ENCODE peak calls at places on chromosomes 2 and 18, in ten cellular contexts. One of them, this sample, is unnamed.

GRCh38 chr2:55232863-55233657 is 572 bp downstream of the RPS27A start:
- DNase-seq in A549: no peak
- DNase-seq in astrocyte of the spinal cord: peak; percentile 26
- DNase-seq in Peyer's patch: no peak
- DNase-seq in fibroblast of mammary gland: no peak
- DNase-seq in left lung: peak; percentile 83
- DNase-seq in Calu3: peak; percentile 25
- DNase-seq in RWPE1: peak; percentile 12
- DNase-seq in type B pancreatic cell: no peak
- DNase-seq in endothelial cell: peak; percentile 29
- DNase-seq in this sample: peak; percentile 31

GRCh38 chr2:216349366-216349765 is 22.9 kb downstream of the MARCHF4 start:
- DNase-seq in A549: no peak
- DNase-seq in astrocyte of the spinal cord: no peak
- DNase-seq in Peyer's patch: no peak
- DNase-seq in fibroblast of mammary gland: no peak
- DNase-seq in left lung: no peak
- DNase-seq in Calu3: no peak
- DNase-seq in RWPE1: no peak
- DNase-seq in type B pancreatic cell: no peak
- DNase-seq in endothelial cell: no peak
- DNase-seq in this sample: no peak

GRCh38 chr2:10835052-10835970 is 22.7 kb upstream of the PDIA6 start:
- DNase-seq in A549: peak; percentile 81
- DNase-seq in astrocyte of the spinal cord: peak; percentile 24
- DNase-seq in Peyer's patch: peak; percentile 62
- DNase-seq in fibroblast of mammary gland: peak; percentile 33
- DNase-seq in left lung: peak; percentile 92
- DNase-seq in Calu3: peak; percentile 95
- DNase-seq in RWPE1: peak; percentile 65
- DNase-seq in type B pancreatic cell: peak; percentile 86
- DNase-seq in endothelial cell: peak; percentile 93
- DNase-seq in this sample: peak; percentile 71

GRCh38 chr18:43007365-43007764 is 108.1 kb downstream of the RIT2 start:
- DNase-seq in A549: no peak
- DNase-seq in astrocyte of the spinal cord: no peak
- DNase-seq in Peyer's patch: no peak
- DNase-seq in fibroblast of mammary gland: no peak
- DNase-seq in left lung: no peak
- DNase-seq in Calu3: no peak
- DNase-seq in RWPE1: no peak
- DNase-seq in type B pancreatic cell: no peak
- DNase-seq in endothelial cell: no peak
- DNase-seq in this sample: no peak

GRCh38 chr18:10938241-10938640 is 211.1 kb downstream of the PIEZO2 start:
- DNase-seq in A549: no peak
- DNase-seq in astrocyte of the spinal cord: no peak
- DNase-seq in Peyer's patch: no peak
- DNase-seq in fibroblast of mammary gland: no peak
- DNase-seq in left lung: no peak
- DNase-seq in Calu3: no peak
- DNase-seq in RWPE1: no peak
- DNase-seq in type B pancreatic cell: no peak
- DNase-seq in endothelial cell: no peak
- DNase-seq in this sample: no peak

GRCh38 chr2:220106065-220106464 is 478.6 kb downstream of the SLC4A3 start:
- DNase-seq in A549: no peak
- DNase-seq in astrocyte of the spinal cord: no peak
- DNase-seq in Peyer's patch: no peak
- DNase-seq in fibroblast of mammary gland: peak; percentile 14
- DNase-seq in left lung: no peak
- DNase-seq in Calu3: no peak
- DNase-seq in RWPE1: no peak
- DNase-seq in type B pancreatic cell: no peak
- DNase-seq in endothelial cell: no peak
- DNase-seq in this sample: no peak

GRCh38 chr2:217510790-217511291 is 492.0 kb downstream of the TNS1 start:
- DNase-seq in A549: peak; percentile 69
- DNase-seq in astrocyte of the spinal cord: peak; percentile 85
- DNase-seq in Peyer's patch: peak; percentile 21
- DNase-seq in fibroblast of mammary gland: peak; percentile 90
- DNase-seq in left lung: peak; percentile 46
- DNase-seq in Calu3: peak; percentile 76
- DNase-seq in RWPE1: peak; percentile 73
- DNase-seq in type B pancreatic cell: peak; percentile 66
- DNase-seq in endothelial cell: peak; percentile 70
- DNase-seq in this sample: peak; percentile 62

GRCh38 chr2:106184394-106184793 is 9.7 kb downstream of the UXS1 start:
- DNase-seq in A549: no peak
- DNase-seq in astrocyte of the spinal cord: no peak
- DNase-seq in Peyer's patch: no peak
- DNase-seq in fibroblast of mammary gland: no peak
- DNase-seq in left lung: no peak
- DNase-seq in Calu3: no peak
- DNase-seq in RWPE1: no peak
- DNase-seq in type B pancreatic cell: no peak
- DNase-seq in endothelial cell: no peak
- DNase-seq in this sample: no peak

GRCh38 chr2:121246704-121247255 is 38.2 kb downstream of the TFCP2L1 start:
- DNase-seq in A549: no peak
- DNase-seq in astrocyte of the spinal cord: no peak
- DNase-seq in Peyer's patch: no peak
- DNase-seq in fibroblast of mammary gland: no peak
- DNase-seq in left lung: no peak
- DNase-seq in Calu3: no peak
- DNase-seq in RWPE1: no peak
- DNase-seq in type B pancreatic cell: no peak
- DNase-seq in endothelial cell: no peak
- DNase-seq in this sample: no peak

GRCh38 chr18:71831039-71831438 is 713.1 kb downstream of the CBLN2 start:
- DNase-seq in A549: no peak
- DNase-seq in astrocyte of the spinal cord: peak; percentile 37
- DNase-seq in Peyer's patch: no peak
- DNase-seq in fibroblast of mammary gland: peak; percentile 23
- DNase-seq in left lung: no peak
- DNase-seq in Calu3: peak; percentile 32
- DNase-seq in RWPE1: no peak
- DNase-seq in type B pancreatic cell: no peak
- DNase-seq in endothelial cell: no peak
- DNase-seq in this sample: no peak

GRCh38 chr18:44654555-44654954 is 26.1 kb upstream of the SETBP1 start:
- DNase-seq in A549: no peak
- DNase-seq in astrocyte of the spinal cord: peak; percentile 79
- DNase-seq in Peyer's patch: no peak
- DNase-seq in fibroblast of mammary gland: peak; percentile 54
- DNase-seq in left lung: no peak
- DNase-seq in Calu3: peak; percentile 35
- DNase-seq in RWPE1: peak; percentile 67
- DNase-seq in type B pancreatic cell: no peak
- DNase-seq in endothelial cell: no peak
- DNase-seq in this sample: no peak

GRCh38 chr2:179165356-179166000 is 99.2 kb downstream of the SESTD1 start:
- DNase-seq in A549: no peak
- DNase-seq in astrocyte of the spinal cord: peak; percentile 16
- DNase-seq in Peyer's patch: no peak
- DNase-seq in fibroblast of mammary gland: no peak
- DNase-seq in left lung: no peak
- DNase-seq in Calu3: no peak
- DNase-seq in RWPE1: no peak
- DNase-seq in type B pancreatic cell: no peak
- DNase-seq in endothelial cell: no peak
- DNase-seq in this sample: no peak

GRCh38 chr18:71114550-71115210 is 825.8 kb downstream of the SOCS6 start:
- DNase-seq in A549: no peak
- DNase-seq in astrocyte of the spinal cord: no peak
- DNase-seq in Peyer's patch: no peak
- DNase-seq in fibroblast of mammary gland: no peak
- DNase-seq in left lung: no peak
- DNase-seq in Calu3: no peak
- DNase-seq in RWPE1: no peak
- DNase-seq in type B pancreatic cell: no peak
- DNase-seq in endothelial cell: no peak
- DNase-seq in this sample: no peak

GRCh38 chr2:45723857-45724256 is 72.4 kb downstream of the PRKCE start:
- DNase-seq in A549: no peak
- DNase-seq in astrocyte of the spinal cord: no peak
- DNase-seq in Peyer's patch: no peak
- DNase-seq in fibroblast of mammary gland: no peak
- DNase-seq in left lung: no peak
- DNase-seq in Calu3: no peak
- DNase-seq in RWPE1: no peak
- DNase-seq in type B pancreatic cell: no peak
- DNase-seq in endothelial cell: no peak
- DNase-seq in this sample: no peak

GRCh38 chr2:136168605-136169210 is 50.8 kb upstream of the CXCR4 start:
- DNase-seq in A549: no peak
- DNase-seq in astrocyte of the spinal cord: no peak
- DNase-seq in Peyer's patch: no peak
- DNase-seq in fibroblast of mammary gland: no peak
- DNase-seq in left lung: no peak
- DNase-seq in Calu3: no peak
- DNase-seq in RWPE1: no peak
- DNase-seq in type B pancreatic cell: no peak
- DNase-seq in endothelial cell: peak; percentile 16
- DNase-seq in this sample: no peak

GRCh38 chr2:191892391-191892790 is 45.5 kb upstream of the CAVIN2 start:
- DNase-seq in A549: no peak
- DNase-seq in astrocyte of the spinal cord: peak; percentile 53
- DNase-seq in Peyer's patch: no peak
- DNase-seq in fibroblast of mammary gland: peak; percentile 97
- DNase-seq in left lung: no peak
- DNase-seq in Calu3: no peak
- DNase-seq in RWPE1: no peak
- DNase-seq in type B pancreatic cell: no peak
- DNase-seq in endothelial cell: no peak
- DNase-seq in this sample: no peak

GRCh38 chr2:241000831-241001321 is 2.5 kb downstream of the SNED1 start:
- DNase-seq in A549: no peak
- DNase-seq in astrocyte of the spinal cord: no peak
- DNase-seq in Peyer's patch: no peak
- DNase-seq in fibroblast of mammary gland: no peak
- DNase-seq in left lung: no peak
- DNase-seq in Calu3: no peak
- DNase-seq in RWPE1: no peak
- DNase-seq in type B pancreatic cell: peak; percentile 68
- DNase-seq in endothelial cell: no peak
- DNase-seq in this sample: peak; percentile 17

GRCh38 chr2:118046628-118047210 is 32.8 kb upstream of the CCDC93 start:
- DNase-seq in A549: peak; percentile 18
- DNase-seq in astrocyte of the spinal cord: peak; percentile 66
- DNase-seq in Peyer's patch: no peak
- DNase-seq in fibroblast of mammary gland: peak; percentile 67
- DNase-seq in left lung: no peak
- DNase-seq in Calu3: no peak
- DNase-seq in RWPE1: peak; percentile 48
- DNase-seq in type B pancreatic cell: no peak
- DNase-seq in endothelial cell: no peak
- DNase-seq in this sample: no peak

GRCh38 chr2:181738483-181739015 is 58.2 kb upstream of the NEUROD1 start:
- DNase-seq in A549: no peak
- DNase-seq in astrocyte of the spinal cord: no peak
- DNase-seq in Peyer's patch: no peak
- DNase-seq in fibroblast of mammary gland: no peak
- DNase-seq in left lung: no peak
- DNase-seq in Calu3: no peak
- DNase-seq in RWPE1: no peak
- DNase-seq in type B pancreatic cell: no peak
- DNase-seq in endothelial cell: no peak
- DNase-seq in this sample: no peak
- TF ChIP-seq CTCF in A549: no peak
- TF ChIP-seq CTCF in astrocyte of the spinal cord: no peak
- TF ChIP-seq CTCF in Peyer's patch: no peak
- TF ChIP-seq CTCF in fibroblast of mammary gland: no peak
- TF ChIP-seq CTCF in left lung: no peak
- TF ChIP-seq CTCF in Calu3: no peak
- TF ChIP-seq CTCF in RWPE1: no peak
- TF ChIP-seq CTCF in type B pancreatic cell: no peak
- TF ChIP-seq CTCF in endothelial cell: no peak
- TF ChIP-seq CTCF in this sample: no peak

GRCh38 chr18:25062720-25063119 is 289.2 kb downstream of the ZNF521 start:
- DNase-seq in A549: no peak
- DNase-seq in astrocyte of the spinal cord: no peak
- DNase-seq in Peyer's patch: no peak
- DNase-seq in fibroblast of mammary gland: no peak
- DNase-seq in left lung: no peak
- DNase-seq in Calu3: no peak
- DNase-seq in RWPE1: no peak
- DNase-seq in type B pancreatic cell: no peak
- DNase-seq in endothelial cell: no peak
- DNase-seq in this sample: no peak
- TF ChIP-seq CTCF in A549: no peak
- TF ChIP-seq CTCF in astrocyte of the spinal cord: no peak
- TF ChIP-seq CTCF in Peyer's patch: no peak
- TF ChIP-seq CTCF in fibroblast of mammary gland: peak; percentile 6
- TF ChIP-seq CTCF in left lung: no peak
- TF ChIP-seq CTCF in Calu3: no peak
- TF ChIP-seq CTCF in RWPE1: no peak
- TF ChIP-seq CTCF in type B pancreatic cell: no peak
- TF ChIP-seq CTCF in endothelial cell: no peak
- TF ChIP-seq CTCF in this sample: no peak

DNA sequence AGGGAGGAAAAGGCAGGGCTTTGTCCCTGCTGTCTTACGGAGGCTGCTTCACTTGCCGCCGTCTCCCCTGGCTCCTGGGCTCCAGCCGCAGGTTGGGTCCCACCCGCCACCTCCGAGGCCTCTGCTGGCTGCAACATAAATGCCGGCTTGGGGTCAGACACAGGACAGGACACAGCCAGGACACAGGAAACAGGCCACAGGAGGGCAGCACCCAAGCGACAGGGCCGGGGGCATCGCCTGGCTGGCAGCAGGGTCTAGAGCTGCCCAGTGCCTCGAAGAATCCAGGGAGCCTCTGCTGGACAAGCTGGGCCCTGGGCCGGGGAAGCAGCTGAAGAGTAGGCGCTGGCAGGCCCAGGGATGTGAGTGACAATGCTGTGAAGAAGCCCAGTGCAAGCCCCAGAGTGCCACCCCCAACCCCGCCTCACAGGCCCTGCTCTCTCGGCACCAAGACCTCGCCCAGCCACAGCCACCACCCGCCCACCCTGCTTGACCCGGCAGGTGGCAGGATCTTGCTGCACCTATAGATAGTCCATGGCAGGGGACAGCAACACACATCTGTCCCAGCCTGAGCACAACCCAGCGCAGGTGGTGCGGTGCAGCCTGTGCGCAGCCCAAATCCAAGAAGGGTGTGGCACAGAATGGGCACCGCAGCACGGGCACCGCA is 55.7 kb downstream of the BIN1 start:
- DNase-seq in A549: no peak
- DNase-seq in astrocyte of the spinal cord: no peak
- DNase-seq in Peyer's patch: no peak
- DNase-seq in fibroblast of mammary gland: no peak
- DNase-seq in left lung: peak; percentile 71
- DNase-seq in Calu3: no peak
- DNase-seq in RWPE1: no peak
- DNase-seq in type B pancreatic cell: no peak
- DNase-seq in endothelial cell: no peak
- DNase-seq in this sample: no peak
- TF ChIP-seq CTCF in A549: peak; percentile 15
- TF ChIP-seq CTCF in astrocyte of the spinal cord: peak; percentile 9
- TF ChIP-seq CTCF in Peyer's patch: no peak
- TF ChIP-seq CTCF in fibroblast of mammary gland: no peak
- TF ChIP-seq CTCF in left lung: no peak
- TF ChIP-seq CTCF in Calu3: no peak
- TF ChIP-seq CTCF in RWPE1: no peak
- TF ChIP-seq CTCF in type B pancreatic cell: no peak
- TF ChIP-seq CTCF in endothelial cell: no peak
- TF ChIP-seq CTCF in this sample: no peak

GRCh38 chr2:167869200-167869599 is 378.2 kb downstream of the STK39 start:
- DNase-seq in A549: no peak
- DNase-seq in astrocyte of the spinal cord: no peak
- DNase-seq in Peyer's patch: no peak
- DNase-seq in fibroblast of mammary gland: no peak
- DNase-seq in left lung: no peak
- DNase-seq in Calu3: no peak
- DNase-seq in RWPE1: no peak
- DNase-seq in type B pancreatic cell: no peak
- DNase-seq in endothelial cell: no peak
- DNase-seq in this sample: no peak
- TF ChIP-seq CTCF in A549: no peak
- TF ChIP-seq CTCF in astrocyte of the spinal cord: no peak
- TF ChIP-seq CTCF in Peyer's patch: no peak
- TF ChIP-seq CTCF in fibroblast of mammary gland: no peak
- TF ChIP-seq CTCF in left lung: no peak
- TF ChIP-seq CTCF in Calu3: no peak
- TF ChIP-seq CTCF in RWPE1: no peak
- TF ChIP-seq CTCF in type B pancreatic cell: no peak
- TF ChIP-seq CTCF in endothelial cell: no peak
- TF ChIP-seq CTCF in this sample: no peak

This sample was measured in breast epithelium.